ENCODE peak calls at places on chromosomes 2 and 18, in seven cellular contexts. V, X, B, P, Z, F and K are unnamed samples.

GRCh38 chr2:166658901-166659300 is 164.9 kb upstream of the SCN7A start:
- DNase-seq in V (no peak), X (no peak), B (no peak), P (no peak), Z (no peak), F (no peak), K (no peak)

GRCh38 chr2:127653421-127654083 is 7.6 kb downstream of the GPR17 start:
- DNase-seq in V (no peak), X (no peak), B (peak), P (no peak), Z (no peak), F (no peak), K (no peak)

GRCh38 chr2:161870531-161870930 is 203.5 kb downstream of the DPP4 start:
- DNase-seq in V (no peak), X (no peak), B (no peak), P (no peak), Z (no peak), F (no peak), K (no peak)

GRCh38 chr18:13022644-13023043 is 31.5 kb downstream of the CEP192 start:
- DNase-seq in V (no peak), X (no peak), B (no peak), P (no peak), Z (no peak), F (no peak), K (no peak)

GRCh38 chr2:206164261-206164862 is 4.7 kb downstream of the EEF1B2 start:
- DNase-seq in V (no peak), X (peak), B (no peak), P (no peak), Z (peak), F (peak), K (peak)

GRCh38 chr2:118686364-118686763 is 161.1 kb downstream of the EN1 start:
- DNase-seq in V (no peak), X (no peak), B (no peak), P (no peak), Z (no peak), F (no peak), K (peak)

GRCh38 chr18:12301263-12302005 is 6.6 kb upstream of the TUBB6 start:
- DNase-seq in V (no peak), X (no peak), B (no peak), P (no peak), Z (no peak), F (no peak), K (no peak)

GRCh38 chr2:216181351-216181750 is 72.2 kb downstream of the XRCC5 start:
- DNase-seq in V (no peak), X (no peak), B (no peak), P (no peak), Z (no peak), F (no peak), K (no peak)

GRCh38 chr18:10377956-10378355 is 76.5 kb upstream of the APCDD1 start:
- DNase-seq in V (no peak), X (peak), B (no peak), P (no peak), Z (no peak), F (no peak), K (no peak)

GRCh38 chr2:8657423-8658062 is 24.3 kb upstream of the ID2 start:
- DNase-seq in V (no peak), X (no peak), B (no peak), P (no peak), Z (no peak), F (no peak), K (no peak)

GRCh38 chr2:46803551-46803885 is 112.1 kb downstream of the MCFD2 start:
- DNase-seq in V (no peak), X (no peak), B (no peak), P (no peak), Z (no peak), F (no peak), K (no peak)

GRCh38 chr2:157536815-157537214 is 91.8 kb downstream of the ACVR1C start:
- DNase-seq in V (no peak), X (no peak), B (no peak), P (no peak), Z (no peak), F (no peak), K (no peak)
- TF ChIP-seq CTCF in V (no peak), X (no peak), B (no peak), P (no peak), Z (no peak), F (no peak), K (no peak)

GRCh38 chr2:23402205-23402740 is 17.3 kb downstream of the KLHL29 start:
- DNase-seq in V (no peak), X (no peak), B (no peak), P (peak), Z (no peak), F (no peak), K (no peak)

GRCh38 chr2:23401427-23402204 is 16.6 kb downstream of the KLHL29 start:
- DNase-seq in V (no peak), X (no peak), B (no peak), P (no peak), Z (no peak), F (no peak), K (no peak)

GRCh38 chr2:23400703-23401102 is 15.7 kb downstream of the KLHL29 start:
- DNase-seq in V (no peak), X (no peak), B (no peak), P (no peak), Z (no peak), F (no peak), K (no peak)

GRCh38 chr2:23399674-23400261 is 14.8 kb downstream of the KLHL29 start:
- DNase-seq in V (no peak), X (no peak), B (no peak), P (no peak), Z (no peak), F (no peak), K (no peak)

DNA sequence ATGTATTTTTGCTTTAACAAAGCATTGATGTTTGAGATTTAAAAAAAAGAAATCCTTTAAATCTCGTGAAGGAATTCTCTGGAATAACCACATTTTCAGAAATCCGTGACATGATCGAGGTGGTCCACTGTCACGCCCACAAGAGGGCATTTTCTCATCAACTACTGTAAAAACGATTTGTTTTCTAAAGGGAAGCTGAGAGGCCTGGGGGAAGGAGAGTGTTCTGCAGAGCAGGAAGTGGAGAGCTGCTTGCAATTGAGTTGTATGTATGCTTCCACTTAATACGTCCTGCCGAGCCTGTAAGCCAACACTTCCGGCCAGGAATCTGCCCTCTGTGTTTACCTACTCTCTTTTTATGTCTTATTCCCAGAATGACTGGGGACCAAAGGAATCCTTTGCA is 19.4 kb downstream of the KLHL29 start:
- DNase-seq in V (peak), X (peak), B (no peak), P (peak), Z (peak), F (peak), K (peak)
- H3K4me3 ChIP-seq in V (no peak), X (no peak), B (no peak), P (no peak), Z (no peak), F (no peak), K (no peak)

GRCh38 chr2:105118960-105119359 is 81.1 kb downstream of the MRPS9 start:
- DNase-seq in V (no peak), X (no peak), B (no peak), P (no peak), Z (no peak), F (peak), K (no peak)
- TF ChIP-seq CTCF in V (no peak), X (peak), B (no peak), P (no peak), Z (no peak), F (peak), K (peak)

GRCh38 chr18:57439985-57440330 is 4.8 kb downstream of the ONECUT2 start:
- DNase-seq in V (no peak), X (no peak), B (no peak), P (no peak), Z (no peak), F (peak), K (no peak)
- H3K4me3 ChIP-seq in V (no peak), X (no peak), B (no peak), P (no peak), Z (no peak), F (peak), K (no peak)

GRCh38 chr2:143205106-143205764 is 76.0 kb downstream of the ARHGAP15 start:
- DNase-seq in V (no peak), X (no peak), B (no peak), P (no peak), Z (no peak), F (peak), K (peak)
- TF ChIP-seq CTCF in V (no peak), X (no peak), B (peak), P (no peak), Z (no peak), F (peak), K (peak)

GRCh38 chr18:8800041-8800441 is 94.7 kb downstream of the MTCL1 start:
- DNase-seq in V (no peak), X (no peak), B (no peak), P (no peak), Z (no peak), F (peak), K (no peak)
- H3K4me3 ChIP-seq in V (no peak), X (no peak), B (no peak), P (peak), Z (no peak), F (no peak), K (no peak)

DNA sequence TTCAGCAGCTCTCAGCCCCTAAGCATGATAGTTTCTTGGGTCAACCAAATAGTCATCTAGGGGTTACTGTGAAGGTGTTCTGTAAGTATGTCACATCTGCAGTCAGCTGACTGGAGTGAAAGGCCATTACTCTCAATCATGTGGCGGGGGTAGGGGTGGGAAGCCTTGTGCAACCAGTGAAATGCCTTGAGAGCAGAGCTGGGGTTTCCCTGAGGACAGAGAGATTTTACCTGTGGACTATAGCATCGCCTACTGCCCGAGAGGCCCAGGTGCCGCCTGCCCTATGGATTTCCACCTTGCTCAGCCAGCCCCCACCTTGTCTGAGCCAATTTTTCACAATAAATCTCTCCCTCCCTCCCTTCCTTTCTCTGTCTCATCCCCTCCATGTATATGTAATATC is 20.9 kb upstream of the KLF11 start:
- DNase-seq in V (no peak), X (no peak), B (peak), P (no peak), Z (no peak), F (no peak), K (no peak)
- TF ChIP-seq CTCF in V (no peak), X (no peak), B (no peak), P (no peak), Z (no peak), F (no peak), K (no peak)

DNA sequence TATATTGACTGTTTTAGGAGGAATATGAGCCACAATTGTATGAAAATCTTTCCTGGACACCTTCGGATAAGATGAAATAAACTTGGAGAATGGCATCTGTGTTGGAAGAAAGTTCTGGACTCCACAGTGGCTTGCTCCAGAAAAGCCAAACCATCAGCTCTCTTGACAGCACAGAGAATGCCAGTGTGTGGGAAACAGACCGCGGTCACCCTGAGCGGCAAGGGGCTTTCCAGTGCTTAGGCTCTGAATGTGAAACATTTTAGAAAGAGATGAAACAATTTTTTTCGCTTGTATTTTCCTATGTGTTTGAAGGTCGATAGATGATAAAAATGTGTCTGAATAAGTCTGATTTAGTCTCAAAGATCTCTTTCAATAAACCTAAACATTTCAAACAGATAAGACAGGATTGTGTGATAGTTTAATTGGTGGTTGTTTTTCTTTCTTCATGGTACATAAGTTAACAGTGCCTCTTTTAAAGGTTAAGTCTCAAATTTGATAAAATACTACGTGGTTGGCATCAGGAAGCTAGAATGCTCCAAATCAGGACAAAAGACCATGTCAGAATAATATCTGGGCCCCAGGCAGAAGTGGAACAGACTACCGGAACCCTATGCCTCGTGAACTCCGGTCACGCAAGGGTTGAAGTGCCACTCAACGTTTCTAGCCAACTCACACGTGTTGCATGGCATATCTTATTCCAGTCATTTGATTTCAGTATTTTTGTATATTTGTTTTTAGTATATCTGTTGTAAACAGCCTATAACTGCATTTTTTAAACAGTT is 28.9 kb downstream of the PTGR3 start:
- DNase-seq in V (no peak), X (no peak), B (no peak), P (no peak), Z (no peak), F (no peak), K (no peak)
- H3K4me3 ChIP-seq in V (no peak), X (no peak), B (no peak), P (no peak), Z (no peak), F (no peak), K (no peak)

DNA sequence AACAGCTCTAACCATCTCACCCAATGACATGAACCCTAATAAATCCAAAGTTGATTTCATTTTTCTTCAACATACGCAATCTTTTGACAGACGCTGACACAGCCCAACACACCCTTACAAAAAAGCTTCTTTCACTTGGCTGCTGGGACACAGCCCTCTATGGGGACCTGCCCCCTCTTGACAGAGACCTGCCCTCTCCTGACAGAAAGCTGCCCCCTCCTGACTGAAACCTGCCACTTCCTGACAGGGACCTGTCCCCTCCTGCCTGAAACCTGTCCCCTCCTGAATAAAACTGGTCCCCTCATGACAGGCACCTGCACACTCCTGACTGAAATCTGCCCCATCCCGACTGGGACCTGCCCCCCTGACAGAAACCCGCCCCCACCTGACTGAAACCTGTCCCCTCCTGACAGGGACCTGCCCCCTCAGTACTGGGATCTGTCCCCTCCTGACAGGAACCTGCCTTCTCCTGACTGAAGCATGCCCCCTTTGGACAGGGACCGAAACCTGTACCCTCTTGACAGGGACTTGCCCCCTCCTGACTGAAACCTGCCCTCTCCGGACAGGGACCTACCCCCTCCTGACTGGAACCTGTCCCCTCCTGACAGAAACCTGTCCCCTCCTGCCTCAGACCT is 87.9 kb downstream of the PXDN start:
- DNase-seq in V (no peak), X (no peak), B (no peak), P (no peak), Z (no peak), F (peak), K (no peak)
- TF ChIP-seq CTCF in V (no peak), X (no peak), B (no peak), P (no peak), Z (no peak), F (peak), K (no peak)

DNA sequence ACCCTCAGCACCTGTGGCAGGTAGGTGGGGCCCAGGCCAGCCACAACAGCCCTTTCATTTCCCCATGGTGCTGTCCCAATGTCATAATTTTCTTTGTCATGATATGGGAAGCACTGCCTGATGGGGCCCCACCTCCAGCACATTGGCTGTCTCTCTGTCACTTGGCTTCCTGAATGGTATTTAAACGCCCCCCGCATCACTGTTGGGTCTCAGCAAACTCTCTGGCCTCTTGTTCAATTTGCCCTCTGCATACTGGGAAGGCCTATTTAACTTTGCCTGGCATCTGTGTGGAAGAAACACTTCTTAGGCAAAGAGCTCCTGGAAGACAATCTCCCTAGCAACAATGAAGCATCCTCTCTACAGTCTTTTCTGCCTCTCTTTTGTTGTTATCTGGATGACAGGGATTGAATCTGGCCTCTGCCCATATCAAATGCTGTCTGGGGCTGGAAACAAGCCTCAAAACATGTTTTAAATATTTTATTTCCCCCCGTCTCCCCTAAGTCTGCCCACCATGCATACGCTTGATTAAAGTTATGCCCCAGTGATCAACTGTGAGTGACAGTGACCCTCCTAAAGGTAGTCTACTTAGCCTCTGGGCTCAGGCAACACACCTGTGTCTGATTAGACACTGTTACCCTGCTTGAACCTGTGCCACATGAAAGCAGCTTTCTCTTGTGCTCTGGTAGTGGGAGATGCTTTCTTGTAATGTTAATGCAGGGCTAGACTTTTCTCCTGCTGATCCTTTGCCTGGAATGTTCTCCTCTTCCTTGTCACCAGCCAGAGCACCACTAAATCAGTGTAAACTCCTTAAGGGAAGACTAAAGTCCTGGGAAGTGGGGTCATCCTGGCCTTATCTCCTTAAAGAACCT is 35.0 kb downstream of the CDC42EP3 start:
- DNase-seq in V (peak), X (no peak), B (no peak), P (no peak), Z (no peak), F (no peak), K (no peak)
- H3K4me3 ChIP-seq in V (no peak), X (no peak), B (no peak), P (no peak), Z (no peak), F (no peak), K (no peak)